ENCODE peak calls at places on chromosomes 3 and 15, in eight cellular contexts. F is stimulated activated CD4-positive, alpha-beta T cell treated with anti-CD3 and anti-CD28 coated beads, TNF-alpha, amount 100 ng/mL, for 4 hours; N is RPMI8226; H is activated naive CD4-positive, alpha-beta T cell; C is activated CD8-positive, alpha-beta memory T cell treated with anti-CD3 and anti-CD28 coated beads for 48 hours; B is heart left ventricle; V is BJ; P is tibial artery. O is an unnamed sample.

GRCh38 chr3:153752405-153753027 is 368.7 kb upstream of the ARHGEF26 start:
- DNase-seq in C (no peak), V (no peak), B (no peak), H (no peak), P (no peak), F (no peak), N (peak; percentile 36), O (no peak)

GRCh38 chr3:94525039-94525438 is 462.2 kb downstream of the NSUN3 start:
- DNase-seq in C (no peak), H (no peak), B (no peak), N (peak; percentile 6), P (no peak), V (no peak), F (no peak), O (no peak)

GRCh38 chr3:143536817-143537535 is 311.3 kb downstream of the SLC9A9 start:
- DNase-seq in N (peak; percentile 80), V (peak; percentile 26), F (no peak), C (no peak), B (peak; percentile 62), P (no peak), H (no peak), O (no peak)

GRCh38 chr3:99324854-99325253 is 313.5 kb upstream of the COL8A1 start:
- DNase-seq in V (no peak), P (no peak), F (no peak), B (no peak), N (peak; percentile 3), C (no peak), H (no peak), O (no peak)

GRCh38 chr3:196336319-196337145 is 1.7 kb downstream of the TM4SF19 start:
- DNase-seq in F (no peak), N (no peak), B (no peak), P (no peak), H (no peak), C (no peak), V (no peak), O (peak; percentile 57)

GRCh38 chr3:101203411-101203810 is 117.0 kb downstream of the IMPG2 start:
- DNase-seq in H (no peak), F (no peak), N (no peak), B (no peak), P (no peak), C (no peak), V (no peak), O (no peak)

GRCh38 chr3:54968546-54969172 is 40.8 kb upstream of the LRTM1 start:
- DNase-seq in F (no peak), P (no peak), N (no peak), C (no peak), B (no peak), H (no peak), V (no peak), O (no peak)

GRCh38 chr3:135503429-135504083 is 462.0 kb upstream of the PPP2R3A start:
- DNase-seq in H (no peak), F (no peak), B (peak; percentile 71), N (peak; percentile 59), C (no peak), V (peak; percentile 9), P (peak; percentile 24), O (peak; percentile 57)

GRCh38 chr15:86915811-86916331 is 836.2 kb downstream of the AGBL1 start:
- DNase-seq in P (no peak), N (peak; percentile 69), C (no peak), B (no peak), H (no peak), F (no peak), V (no peak), O (peak; percentile 59)

GRCh38 chr3:36219398-36219797 is 160.9 kb upstream of the STAC start:
- DNase-seq in B (no peak), V (peak; percentile 73), N (no peak), P (no peak), F (no peak), H (no peak), C (no peak), O (no peak)

GRCh38 chr15:26891448-26891881 is 24.6 kb downstream of the GABRA5 start:
- DNase-seq in N (peak; percentile 75), V (no peak), H (no peak), P (no peak), B (no peak), C (peak; percentile 41), F (no peak), O (peak; percentile 36)

GRCh38 chr15:34331809-34332208 is 5.8 kb downstream of the SLC12A6 start:
- DNase-seq in H (no peak), F (no peak), B (no peak), V (no peak), N (no peak), C (no peak), P (no peak), O (no peak)

GRCh38 chr15:36407647-36408046 is 171.8 kb upstream of the CDIN1 start:
- DNase-seq in C (no peak), B (no peak), P (no peak), N (no peak), H (no peak), F (no peak), V (peak; percentile 56), O (peak; percentile 38)

GRCh38 chr3:138786788-138787276 is 47.9 kb downstream of the PIK3CB start:
- DNase-seq in V (peak; percentile 49), C (no peak), N (peak; percentile 11), B (no peak), H (no peak), F (no peak), P (no peak), O (peak; percentile 41)

GRCh38 chr3:55521086-55522060 is 34.3 kb upstream of the WNT5A start:
- DNase-seq in C (no peak), F (no peak), N (peak; percentile 4), P (peak; percentile 40), H (no peak), B (no peak), V (peak; percentile 71), O (no peak)

GRCh38 chr15:48579945-48580671 is 65.4 kb downstream of the FBN1 start:
- DNase-seq in C (no peak), H (no peak), P (no peak), F (no peak), V (no peak), B (no peak), N (no peak), O (no peak)

GRCh38 chr3:69104585-69104984 is 17.8 kb downstream of the LMOD3 start:
- DNase-seq in C (no peak), F (no peak), H (no peak), V (no peak), B (no peak), N (no peak), P (no peak), O (no peak)

GRCh38 chr15:90259524-90259923 is 5.9 kb upstream of the NGRN start:
- DNase-seq in N (no peak), P (no peak), H (no peak), B (no peak), C (no peak), V (no peak), F (no peak), O (no peak)

GRCh38 chr15:60840306-60840702 is 361.4 kb upstream of the ICE2 start:
- DNase-seq in C (no peak), H (no peak), N (no peak), B (no peak), V (no peak), F (no peak), P (no peak), O (no peak)

GRCh38 chr3:11671648-11672100 is 28.0 kb upstream of the VGLL4 start:
- DNase-seq in B (no peak), H (no peak), F (no peak), C (no peak), N (peak; percentile 5), V (peak; percentile 59), P (peak; percentile 37), O (no peak)

GRCh38 chr15:37262922-37263608 is 162.7 kb upstream of the MEIS2 start:
- DNase-seq in B (no peak), N (no peak), F (no peak), V (no peak), C (no peak), H (no peak), P (no peak), O (no peak)

GRCh38 chr3:31495971-31496370 is 36.8 kb upstream of the STT3B start:
- DNase-seq in F (no peak), N (no peak), P (no peak), B (no peak), V (no peak), C (no peak), H (no peak), O (no peak)

GRCh38 chr3:126508539-126508938 is 9.0 kb downstream of the UROC1 start:
- DNase-seq in H (no peak), N (no peak), B (peak; percentile 19), V (no peak), F (no peak), C (no peak), P (no peak), O (peak; percentile 73)

GRCh38 chr3:70308760-70309159 is 3.7 kb downstream of the MDFIC2 start:
- DNase-seq in V (no peak), C (no peak), H (no peak), N (no peak), F (no peak), P (no peak), B (no peak), O (no peak)

GRCh38 chr15:39529457-39529856 is 51.4 kb upstream of the THBS1 start:
- DNase-seq in V (no peak), N (no peak), B (no peak), H (no peak), F (no peak), C (no peak), P (no peak), O (no peak)

GRCh38 chr15:92807971-92808571 is 92.1 kb upstream of the CHD2 start:
- DNase-seq in P (no peak), F (no peak), H (no peak), B (no peak), N (peak; percentile 46), V (no peak), C (no peak), O (no peak)

GRCh38 chr3:27034255-27034654 is 334.9 kb downstream of the NEK10 start:
- DNase-seq in N (no peak), H (no peak), V (no peak), B (no peak), F (no peak), P (no peak), C (no peak), O (no peak)

GRCh38 chr15:25173241-25174028 is 218.6 kb downstream of the SNRPN start:
- DNase-seq in V (no peak), P (peak; percentile 9), C (no peak), F (no peak), H (no peak), N (no peak), B (peak; percentile 36), O (no peak)

GRCh38 chr15:89801471-89802205 is 13.0 kb downstream of the ANPEP start:
- DNase-seq in N (no peak), F (no peak), P (no peak), C (no peak), H (no peak), V (no peak), B (no peak), O (no peak)

GRCh38 chr3:27119639-27120038 is 249.5 kb downstream of the NEK10 start:
- DNase-seq in C (no peak), H (no peak), F (no peak), V (no peak), N (no peak), B (no peak), P (no peak), O (no peak)

GRCh38 chr15:91348812-91349500 is 248.9 kb downstream of the SV2B start:
- DNase-seq in F (no peak), P (no peak), V (no peak), H (no peak), B (no peak), N (no peak), C (no peak), O (no peak)

GRCh38 chr15:80508783-80509182 is 104.6 kb downstream of the ARNT2 start:
- DNase-seq in P (no peak), H (no peak), C (no peak), B (no peak), N (no peak), V (no peak), F (no peak), O (no peak)

O was measured in RWPE1.